ENCODE peak calls at places on chromosomes 6 and 20, in eight cellular contexts. M is HCT116; H is A172; X is pulmonary artery endothelial cell; V is ACHN; E is activated T-cell treated with anti-CD3 and anti-CD28 coated beads for 1 hour; W is stimulated activated CD4-positive, alpha-beta T cell treated with anti-CD3 and anti-CD28 coated beads, Interleukin-2, amount 100 ng/mL, for 4 hours; R is SHP77. Y is an unnamed sample.

GRCh38 chr6:158560787-158561246 is 926 bp downstream of the TMEM181 start:
- DNase-seq in M (no peak), H (no peak), X (no peak), V (no peak), E (no peak), W (no peak), R (peak; percentile 18), Y (peak; percentile 57)

GRCh38 chr20:35917077-35917476 is 37.2 kb downstream of the SCAND1 start:
- DNase-seq in M (no peak), H (no peak), X (no peak), V (no peak), E (no peak), W (no peak), R (no peak), Y (no peak)

GRCh38 chr6:96940322-96940721 is 15.8 kb downstream of the KLHL32 start:
- DNase-seq in M (no peak), H (no peak), X (no peak), V (no peak), E (no peak), W (no peak), R (no peak), Y (no peak)

GRCh38 chr20:24353135-24353694 is 116.2 kb upstream of the SYNDIG1 start:
- DNase-seq in M (no peak), H (no peak), X (no peak), V (no peak), E (no peak), W (no peak), R (no peak), Y (no peak)

GRCh38 chr6:107398005-107398404 is 61.4 kb downstream of the PDSS2 start:
- DNase-seq in M (no peak), H (no peak), X (no peak), V (no peak), E (no peak), W (no peak), R (no peak), Y (no peak)

GRCh38 chr6:135675026-135675425 is 176.5 kb upstream of the PDE7B start:
- DNase-seq in M (no peak), H (no peak), X (no peak), V (no peak), E (no peak), W (no peak), R (no peak), Y (no peak)

GRCh38 chr6:26031151-26031594 is 56.1 kb upstream of the HFE start:
- DNase-seq in M (no peak), H (no peak), X (no peak), V (no peak), E (no peak), W (no peak), R (no peak), Y (peak; percentile 75)

GRCh38 chr20:8062781-8063180 is 43.2 kb upstream of the TMX4 start:
- DNase-seq in M (no peak), H (no peak), X (no peak), V (no peak), E (no peak), W (no peak), R (no peak), Y (no peak)

GRCh38 chr6:151445482-151445881 is 6.4 kb downstream of the RMND1 start:
- DNase-seq in M (no peak), H (peak; percentile 67), X (peak; percentile 46), V (no peak), E (no peak), W (no peak), R (no peak), Y (no peak)

GRCh38 chr6:80469977-80470376 is 363.5 kb downstream of the BCKDHB start:
- DNase-seq in M (no peak), H (no peak), X (no peak), V (no peak), E (no peak), W (no peak), R (no peak), Y (no peak)

GRCh38 chr6:119237177-119237715 is 112.3 kb downstream of the MAN1A1 start:
- DNase-seq in M (no peak), H (no peak), X (no peak), V (no peak), E (no peak), W (no peak), R (no peak), Y (no peak)

GRCh38 chr6:157830354-157831017 is 7.4 kb downstream of the SNX9 start:
- DNase-seq in M (no peak), H (no peak), X (no peak), V (no peak), E (no peak), W (no peak), R (no peak), Y (no peak)

GRCh38 chr20:53331151-53331973 is 262.3 kb downstream of the ZNF217 start:
- DNase-seq in M (peak; percentile 28), H (peak; percentile 94), X (no peak), V (peak; percentile 16), E (no peak), W (no peak), R (no peak), Y (no peak)

GRCh38 chr6:143958839-143959399 is 49.1 kb downstream of the PLAGL1 start:
- DNase-seq in M (no peak), H (no peak), X (no peak), V (no peak), E (no peak), W (no peak), R (no peak), Y (no peak)

GRCh38 chr6:70219943-70220613 is 82.8 kb downstream of the COL9A1 start:
- DNase-seq in M (no peak), H (no peak), X (no peak), V (no peak), E (no peak), W (no peak), R (no peak), Y (no peak)

GRCh38 chr6:24721461-24722215 is 2.7 kb upstream of the C6orf62 start:
- DNase-seq in M (no peak), H (no peak), X (no peak), V (no peak), E (no peak), W (no peak), R (peak; percentile 89), Y (peak; percentile 96)

GRCh38 chr6:53107091-53107490 is 41.5 kb downstream of the GCM1 start:
- DNase-seq in M (no peak), H (peak; percentile 7), X (no peak), V (peak; percentile 87), E (no peak), W (no peak), R (no peak), Y (peak; percentile 57)

GRCh38 chr6:8108031-8108660 is 5.8 kb upstream of the EEF1E1 start:
- DNase-seq in M (peak; percentile 27), H (peak; percentile 76), X (peak; percentile 87), V (peak; percentile 49), E (no peak), W (no peak), R (no peak), Y (peak; percentile 4)

GRCh38 chr6:101236709-101237108 is 156.8 kb upstream of the GRIK2 start:
- DNase-seq in M (no peak), H (no peak), X (no peak), V (no peak), E (no peak), W (no peak), R (no peak), Y (no peak)

Y was measured in NCI-H146.